ENCODE peak calls at places on chromosomes 7 and 10, in four cellular contexts. A, K, Q and D are unnamed samples.

GRCh38 chr7:29173458-29173857 is 21.1 kb upstream of the CHN2 start:
- DNase-seq in A (no peak), K (no peak), Q (no peak), D (no peak)

GRCh38 chr7:27868117-27868516 is 128.2 kb downstream of the TAX1BP1 start:
- DNase-seq in K (no peak), Q (no peak), A (no peak), D (no peak)

GRCh38 chr10:77763453-77764430 is 126.1 kb upstream of the KCNMA1 start:
- DNase-seq in A (no peak), Q (no peak), K (no peak), D (no peak)

GRCh38 chr10:60230892-60231291 is 158.8 kb downstream of the ANK3 start:
- DNase-seq in K (no peak), A (no peak), Q (peak; percentile 46), D (no peak)

GRCh38 chr10:132361581-132362101 is 29.6 kb downstream of the LRRC27 start:
- DNase-seq in Q (no peak), A (no peak), K (no peak), D (no peak)

GRCh38 chr10:7580520-7580919 is 86.2 kb downstream of the ITIH5 start:
- DNase-seq in A (no peak), K (no peak), Q (no peak), D (no peak)

GRCh38 chr7:27169658-27170493 is 4.2 kb downstream of the HOXA10 start:
- DNase-seq in Q (no peak), K (peak; percentile 87), A (peak; percentile 52), D (no peak)

GRCh38 chr7:76272872-76273271 is 29.6 kb upstream of the HSPB1 start:
- DNase-seq in K (peak; percentile 12), A (no peak), Q (no peak), D (no peak)

GRCh38 chr7:49583440-49583839 is 190.0 kb upstream of the VWC2 start:
- DNase-seq in A (no peak), Q (no peak), K (no peak), D (no peak)

GRCh38 chr7:44292876-44293560 is 32.4 kb downstream of the CAMK2B start:
- DNase-seq in Q (no peak), A (peak; percentile 7), K (no peak), D (no peak)

GRCh38 chr10:127889605-127890195 is 3.0 kb downstream of the CLRN3 start:
- DNase-seq in Q (peak; percentile 70), K (no peak), A (no peak), D (no peak)

GRCh38 chr7:132298782-132299181 is 277.5 kb downstream of the PLXNA4 start:
- DNase-seq in A (no peak), K (peak; percentile 71), Q (peak; percentile 61), D (no peak)

GRCh38 chr10:104937528-104937927 is 296.4 kb downstream of the SORCS3 start:
- DNase-seq in Q (no peak), A (no peak), K (no peak), D (no peak)

GRCh38 chr10:123562811-123563580 is 103.2 kb upstream of the GPR26 start:
- DNase-seq in Q (no peak), K (no peak), A (no peak), D (no peak)

GRCh38 chr7:98294798-98295382 is 13.4 kb downstream of the BRI3 start:
- DNase-seq in K (peak; percentile 48), Q (peak; percentile 66), A (peak; percentile 54), D (peak; percentile 92)

GRCh38 chr10:81920213-81920829 is 45.3 kb downstream of the NRG3 start:
- DNase-seq in Q (no peak), K (no peak), A (peak; percentile 17), D (peak; percentile 7)